ENCODE peak calls at places on chromosomes 11 and 22, in ten cellular contexts. One of them, this sample, is unnamed.

GRCh38 chr11:78798567-78799170 is 224.0 kb upstream of the NARS2 start:
- DNase-seq in cardiac muscle cell: peak; percentile 83
- DNase-seq in GM20000: peak; percentile 70
- DNase-seq in kidney epithelial cell: no peak
- DNase-seq in K562: peak; percentile 62
- DNase-seq in PC-9: peak; percentile 31
- DNase-seq in activated B cell treated with CpG ODN at 0.5 μM for 24 hours: no peak
- DNase-seq in transverse colon: peak; percentile 70
- DNase-seq in mesothelial cell of epicardium: peak; percentile 78
- DNase-seq in sigmoid colon: peak; percentile 88
- DNase-seq in this sample: peak; percentile 59

GRCh38 chr11:102115557-102115956 is 5.3 kb downstream of the YAP1 start:
- DNase-seq in cardiac muscle cell: peak; percentile 53
- DNase-seq in GM20000: no peak
- DNase-seq in kidney epithelial cell: peak; percentile 98
- DNase-seq in K562: no peak
- DNase-seq in PC-9: no peak
- DNase-seq in activated B cell treated with CpG ODN at 0.5 μM for 24 hours: no peak
- DNase-seq in transverse colon: peak; percentile 9
- DNase-seq in mesothelial cell of epicardium: no peak
- DNase-seq in sigmoid colon: no peak
- DNase-seq in this sample: no peak

GRCh38 chr11:118615282-118615979 is 8.0 kb downstream of the PHLDB1 start:
- DNase-seq in cardiac muscle cell: no peak
- DNase-seq in GM20000: no peak
- DNase-seq in kidney epithelial cell: no peak
- DNase-seq in K562: no peak
- DNase-seq in PC-9: peak; percentile 75
- DNase-seq in activated B cell treated with CpG ODN at 0.5 μM for 24 hours: no peak
- DNase-seq in transverse colon: no peak
- DNase-seq in mesothelial cell of epicardium: peak; percentile 72
- DNase-seq in sigmoid colon: no peak
- DNase-seq in this sample: no peak

GRCh38 chr11:41201156-41201555 is 258.3 kb downstream of the LRRC4C start:
- DNase-seq in cardiac muscle cell: peak; percentile 19
- DNase-seq in GM20000: peak; percentile 27
- DNase-seq in kidney epithelial cell: no peak
- DNase-seq in K562: peak; percentile 5
- DNase-seq in PC-9: peak; percentile 2
- DNase-seq in activated B cell treated with CpG ODN at 0.5 μM for 24 hours: no peak
- DNase-seq in transverse colon: no peak
- DNase-seq in mesothelial cell of epicardium: peak; percentile 56
- DNase-seq in sigmoid colon: no peak
- DNase-seq in this sample: peak; percentile 39

GRCh38 chr22:35883028-35883620 is 145.5 kb downstream of the RBFOX2 start:
- DNase-seq in cardiac muscle cell: peak; percentile 65
- DNase-seq in GM20000: no peak
- DNase-seq in kidney epithelial cell: no peak
- DNase-seq in K562: no peak
- DNase-seq in PC-9: peak; percentile 32
- DNase-seq in activated B cell treated with CpG ODN at 0.5 μM for 24 hours: no peak
- DNase-seq in transverse colon: no peak
- DNase-seq in mesothelial cell of epicardium: no peak
- DNase-seq in sigmoid colon: no peak
- DNase-seq in this sample: no peak

GRCh38 chr11:20310596-20311394 is 52.7 kb upstream of the HTATIP2 start:
- DNase-seq in cardiac muscle cell: no peak
- DNase-seq in GM20000: no peak
- DNase-seq in kidney epithelial cell: no peak
- DNase-seq in K562: no peak
- DNase-seq in PC-9: no peak
- DNase-seq in activated B cell treated with CpG ODN at 0.5 μM for 24 hours: no peak
- DNase-seq in transverse colon: no peak
- DNase-seq in mesothelial cell of epicardium: no peak
- DNase-seq in sigmoid colon: no peak
- DNase-seq in this sample: no peak

GRCh38 chr11:9802291-9802861 is 138.5 kb downstream of the SWAP70 start:
- DNase-seq in cardiac muscle cell: peak; percentile 74
- DNase-seq in GM20000: no peak
- DNase-seq in kidney epithelial cell: peak; percentile 19
- DNase-seq in K562: no peak
- DNase-seq in PC-9: no peak
- DNase-seq in activated B cell treated with CpG ODN at 0.5 μM for 24 hours: no peak
- DNase-seq in transverse colon: no peak
- DNase-seq in mesothelial cell of epicardium: no peak
- DNase-seq in sigmoid colon: no peak
- DNase-seq in this sample: no peak

GRCh38 chr22:26756675-26757293 is 99.4 kb downstream of the MIAT start:
- DNase-seq in cardiac muscle cell: peak; percentile 65
- DNase-seq in GM20000: peak; percentile 68
- DNase-seq in kidney epithelial cell: no peak
- DNase-seq in K562: peak; percentile 70
- DNase-seq in PC-9: peak; percentile 13
- DNase-seq in activated B cell treated with CpG ODN at 0.5 μM for 24 hours: peak; percentile 38
- DNase-seq in transverse colon: peak; percentile 59
- DNase-seq in mesothelial cell of epicardium: peak; percentile 79
- DNase-seq in sigmoid colon: peak; percentile 77
- DNase-seq in this sample: peak; percentile 59

GRCh38 chr11:6693342-6694228 is 10.4 kb upstream of the MRPL17 start:
- DNase-seq in cardiac muscle cell: peak; percentile 80
- DNase-seq in GM20000: no peak
- DNase-seq in kidney epithelial cell: peak; percentile 63
- DNase-seq in K562: no peak
- DNase-seq in PC-9: peak; percentile 6
- DNase-seq in activated B cell treated with CpG ODN at 0.5 μM for 24 hours: no peak
- DNase-seq in transverse colon: no peak
- DNase-seq in mesothelial cell of epicardium: no peak
- DNase-seq in sigmoid colon: peak; percentile 76
- DNase-seq in this sample: peak; percentile 82

GRCh38 chr11:126832387-126832786 is 168.2 kb downstream of the KIRREL3 start:
- DNase-seq in cardiac muscle cell: no peak
- DNase-seq in GM20000: no peak
- DNase-seq in kidney epithelial cell: no peak
- DNase-seq in K562: no peak
- DNase-seq in PC-9: no peak
- DNase-seq in activated B cell treated with CpG ODN at 0.5 μM for 24 hours: no peak
- DNase-seq in transverse colon: no peak
- DNase-seq in mesothelial cell of epicardium: no peak
- DNase-seq in sigmoid colon: no peak
- DNase-seq in this sample: no peak

GRCh38 chr11:106012744-106013143 is 9.3 kb downstream of the MSANTD4 start:
- DNase-seq in cardiac muscle cell: peak; percentile 76
- DNase-seq in GM20000: no peak
- DNase-seq in kidney epithelial cell: no peak
- DNase-seq in K562: no peak
- DNase-seq in PC-9: no peak
- DNase-seq in activated B cell treated with CpG ODN at 0.5 μM for 24 hours: no peak
- DNase-seq in transverse colon: no peak
- DNase-seq in mesothelial cell of epicardium: no peak
- DNase-seq in sigmoid colon: no peak
- DNase-seq in this sample: no peak

GRCh38 chr11:46281374-46281831 is 3.9 kb downstream of the CREB3L1 start:
- DNase-seq in cardiac muscle cell: peak; percentile 64
- DNase-seq in GM20000: no peak
- DNase-seq in kidney epithelial cell: no peak
- DNase-seq in K562: peak; percentile 61
- DNase-seq in PC-9: no peak
- DNase-seq in activated B cell treated with CpG ODN at 0.5 μM for 24 hours: no peak
- DNase-seq in transverse colon: peak; percentile 80
- DNase-seq in mesothelial cell of epicardium: no peak
- DNase-seq in sigmoid colon: peak; percentile 75
- DNase-seq in this sample: no peak

DNA sequence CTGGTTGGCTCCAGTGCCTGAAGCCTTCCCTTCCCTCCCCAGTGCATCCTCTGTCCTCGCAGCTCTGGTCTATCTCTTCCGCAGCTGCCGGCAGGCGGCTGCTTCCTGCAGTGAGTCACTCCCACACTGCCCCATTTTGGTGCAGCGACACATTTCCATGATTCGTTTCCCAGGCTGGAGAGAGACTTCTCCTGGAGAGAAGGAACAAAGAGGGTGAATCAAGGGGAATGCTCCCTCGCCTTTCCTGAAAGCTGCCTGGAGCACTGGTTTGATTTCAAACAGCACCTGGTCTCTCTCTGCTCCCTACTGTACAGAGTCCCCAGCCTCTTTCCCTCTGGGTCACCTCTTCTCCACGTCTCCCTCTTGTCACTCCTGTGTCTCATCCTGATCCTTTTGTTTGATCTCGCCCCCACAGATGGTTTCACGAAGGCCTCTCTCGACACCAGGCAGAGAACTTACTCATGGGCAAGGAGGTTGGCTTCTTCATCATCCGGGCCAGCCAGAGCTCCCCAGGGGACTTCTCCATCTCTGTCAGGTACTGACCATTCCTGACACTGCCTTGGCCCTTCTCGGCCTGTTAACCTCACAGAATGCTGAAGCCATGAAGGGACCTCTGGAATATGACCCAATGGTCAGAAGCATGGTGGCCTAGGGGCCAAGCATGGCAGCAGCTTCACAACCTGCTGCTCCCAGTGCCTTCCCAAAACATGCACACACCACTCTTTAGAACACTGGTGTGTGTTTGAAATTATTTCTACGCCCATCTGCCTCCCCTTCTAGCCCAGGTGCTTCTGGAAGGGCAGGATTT is at the start of gene TMA7B:
- DNase-seq in cardiac muscle cell: peak; percentile 70
- DNase-seq in GM20000: no peak
- DNase-seq in kidney epithelial cell: peak; percentile 32
- DNase-seq in K562: peak; percentile 52
- DNase-seq in PC-9: peak; percentile 30
- DNase-seq in activated B cell treated with CpG ODN at 0.5 μM for 24 hours: no peak
- DNase-seq in transverse colon: no peak
- DNase-seq in mesothelial cell of epicardium: no peak
- DNase-seq in sigmoid colon: no peak
- DNase-seq in this sample: peak; percentile 58
- TF ChIP-seq CTCF in cardiac muscle cell: peak; percentile 54
- TF ChIP-seq CTCF in GM20000: no peak
- TF ChIP-seq CTCF in kidney epithelial cell: peak; percentile 39
- TF ChIP-seq CTCF in K562: peak; percentile 32
- TF ChIP-seq CTCF in PC-9: no peak
- TF ChIP-seq CTCF in activated B cell treated with CpG ODN at 0.5 μM for 24 hours: no peak
- TF ChIP-seq CTCF in transverse colon: no peak
- TF ChIP-seq CTCF in mesothelial cell of epicardium: no peak
- TF ChIP-seq CTCF in sigmoid colon: no peak
- TF ChIP-seq CTCF in this sample: peak; percentile 16

GRCh38 chr11:72826191-72826941 is 12.2 kb downstream of the ATG16L2 start:
- DNase-seq in cardiac muscle cell: no peak
- DNase-seq in GM20000: no peak
- DNase-seq in kidney epithelial cell: no peak
- DNase-seq in K562: no peak
- DNase-seq in PC-9: no peak
- DNase-seq in activated B cell treated with CpG ODN at 0.5 μM for 24 hours: no peak
- DNase-seq in transverse colon: no peak
- DNase-seq in mesothelial cell of epicardium: no peak
- DNase-seq in sigmoid colon: peak; percentile 60
- DNase-seq in this sample: no peak

GRCh38 chr11:72826942-72827480 is 12.8 kb downstream of the ATG16L2 start:
- DNase-seq in cardiac muscle cell: no peak
- DNase-seq in GM20000: no peak
- DNase-seq in kidney epithelial cell: no peak
- DNase-seq in K562: no peak
- DNase-seq in PC-9: no peak
- DNase-seq in activated B cell treated with CpG ODN at 0.5 μM for 24 hours: no peak
- DNase-seq in transverse colon: no peak
- DNase-seq in mesothelial cell of epicardium: no peak
- DNase-seq in sigmoid colon: peak; percentile 50
- DNase-seq in this sample: no peak

GRCh38 chr11:72824020-72824419 is 9.8 kb downstream of the ATG16L2 start:
- DNase-seq in cardiac muscle cell: no peak
- DNase-seq in GM20000: no peak
- DNase-seq in kidney epithelial cell: no peak
- DNase-seq in K562: no peak
- DNase-seq in PC-9: no peak
- DNase-seq in activated B cell treated with CpG ODN at 0.5 μM for 24 hours: no peak
- DNase-seq in transverse colon: no peak
- DNase-seq in mesothelial cell of epicardium: no peak
- DNase-seq in sigmoid colon: peak; percentile 65
- DNase-seq in this sample: no peak

GRCh38 chr11:72824811-72825505 is 10.7 kb downstream of the ATG16L2 start:
- DNase-seq in cardiac muscle cell: no peak
- DNase-seq in GM20000: no peak
- DNase-seq in kidney epithelial cell: no peak
- DNase-seq in K562: no peak
- DNase-seq in PC-9: no peak
- DNase-seq in activated B cell treated with CpG ODN at 0.5 μM for 24 hours: no peak
- DNase-seq in transverse colon: no peak
- DNase-seq in mesothelial cell of epicardium: no peak
- DNase-seq in sigmoid colon: no peak
- DNase-seq in this sample: no peak

GRCh38 chr11:72825661-72826060 is 11.4 kb downstream of the ATG16L2 start:
- DNase-seq in cardiac muscle cell: no peak
- DNase-seq in GM20000: no peak
- DNase-seq in kidney epithelial cell: no peak
- DNase-seq in K562: no peak
- DNase-seq in PC-9: no peak
- DNase-seq in activated B cell treated with CpG ODN at 0.5 μM for 24 hours: no peak
- DNase-seq in transverse colon: no peak
- DNase-seq in mesothelial cell of epicardium: no peak
- DNase-seq in sigmoid colon: peak; percentile 52
- DNase-seq in this sample: no peak
- TF ChIP-seq CTCF in cardiac muscle cell: no peak
- TF ChIP-seq CTCF in GM20000: no peak
- TF ChIP-seq CTCF in kidney epithelial cell: no peak
- TF ChIP-seq CTCF in K562: no peak
- TF ChIP-seq CTCF in PC-9: no peak
- TF ChIP-seq CTCF in activated B cell treated with CpG ODN at 0.5 μM for 24 hours: no peak
- TF ChIP-seq CTCF in transverse colon: no peak
- TF ChIP-seq CTCF in mesothelial cell of epicardium: no peak
- TF ChIP-seq CTCF in sigmoid colon: no peak
- TF ChIP-seq CTCF in this sample: no peak

GRCh38 chr22:46067159-46068111 is 82.9 kb upstream of the PPARA start:
- DNase-seq in cardiac muscle cell: no peak
- DNase-seq in GM20000: no peak
- DNase-seq in kidney epithelial cell: no peak
- DNase-seq in K562: no peak
- DNase-seq in PC-9: no peak
- DNase-seq in activated B cell treated with CpG ODN at 0.5 μM for 24 hours: no peak
- DNase-seq in transverse colon: peak; percentile 9
- DNase-seq in mesothelial cell of epicardium: no peak
- DNase-seq in sigmoid colon: peak; percentile 69
- DNase-seq in this sample: no peak
- TF ChIP-seq CTCF in cardiac muscle cell: no peak
- TF ChIP-seq CTCF in GM20000: no peak
- TF ChIP-seq CTCF in kidney epithelial cell: no peak
- TF ChIP-seq CTCF in K562: no peak
- TF ChIP-seq CTCF in PC-9: no peak
- TF ChIP-seq CTCF in activated B cell treated with CpG ODN at 0.5 μM for 24 hours: no peak
- TF ChIP-seq CTCF in transverse colon: no peak
- TF ChIP-seq CTCF in mesothelial cell of epicardium: no peak
- TF ChIP-seq CTCF in sigmoid colon: no peak
- TF ChIP-seq CTCF in this sample: no peak

GRCh38 chr11:3223932-3224729 is 5.5 kb upstream of the MRGPRG start:
- DNase-seq in cardiac muscle cell: no peak
- DNase-seq in GM20000: no peak
- DNase-seq in kidney epithelial cell: no peak
- DNase-seq in K562: no peak
- DNase-seq in PC-9: no peak
- DNase-seq in activated B cell treated with CpG ODN at 0.5 μM for 24 hours: no peak
- DNase-seq in transverse colon: no peak
- DNase-seq in mesothelial cell of epicardium: no peak
- DNase-seq in sigmoid colon: no peak
- DNase-seq in this sample: no peak
- TF ChIP-seq CTCF in cardiac muscle cell: no peak
- TF ChIP-seq CTCF in GM20000: no peak
- TF ChIP-seq CTCF in kidney epithelial cell: no peak
- TF ChIP-seq CTCF in K562: peak; percentile 7
- TF ChIP-seq CTCF in PC-9: no peak
- TF ChIP-seq CTCF in activated B cell treated with CpG ODN at 0.5 μM for 24 hours: no peak
- TF ChIP-seq CTCF in transverse colon: no peak
- TF ChIP-seq CTCF in mesothelial cell of epicardium: no peak
- TF ChIP-seq CTCF in sigmoid colon: no peak
- TF ChIP-seq CTCF in this sample: no peak